ENCODE peak calls at places on chromosomes 2 and 18, in ten cellular contexts. One of them, this sample, is unnamed.
A peak's percentile ranks its signal among the peaks of the same experiment; 100 is the strongest.

GRCh38 chr2:151853070-151853758 is 25.0 kb upstream of the ARL5A start:
- DNase-seq in fibroblast of pulmonary artery: no peak
- DNase-seq in A549: no peak
- DNase-seq in left ventricle myocardium inferior: no peak
- DNase-seq in psoas muscle: no peak
- DNase-seq in BE2C: no peak
- DNase-seq in kidney epithelial cell: no peak
- DNase-seq in cardiac muscle cell: no peak
- DNase-seq in stomach: no peak
- DNase-seq in right lobe of liver: no peak
- DNase-seq in this sample: no peak

GRCh38 chr2:98936917-98937351 is 909 bp upstream of the CRACDL start:
- DNase-seq in fibroblast of pulmonary artery: no peak
- DNase-seq in A549: no peak
- DNase-seq in left ventricle myocardium inferior: no peak
- DNase-seq in psoas muscle: no peak
- DNase-seq in BE2C: no peak
- DNase-seq in kidney epithelial cell: no peak
- DNase-seq in cardiac muscle cell: no peak
- DNase-seq in stomach: no peak
- DNase-seq in right lobe of liver: no peak
- DNase-seq in this sample: no peak

GRCh38 chr18:49111191-49111988 is 160.6 kb upstream of the SMAD7 start:
- DNase-seq in fibroblast of pulmonary artery: no peak
- DNase-seq in A549: no peak
- DNase-seq in left ventricle myocardium inferior: no peak
- DNase-seq in psoas muscle: no peak
- DNase-seq in BE2C: peak; percentile 17
- DNase-seq in kidney epithelial cell: no peak
- DNase-seq in cardiac muscle cell: no peak
- DNase-seq in stomach: no peak
- DNase-seq in right lobe of liver: no peak
- DNase-seq in this sample: no peak

GRCh38 chr2:105517814-105518705 is 119.2 kb upstream of the FHL2 start:
- DNase-seq in fibroblast of pulmonary artery: peak; percentile 60
- DNase-seq in A549: no peak
- DNase-seq in left ventricle myocardium inferior: peak; percentile 87
- DNase-seq in psoas muscle: peak; percentile 61
- DNase-seq in BE2C: peak; percentile 76
- DNase-seq in kidney epithelial cell: no peak
- DNase-seq in cardiac muscle cell: no peak
- DNase-seq in stomach: peak; percentile 96
- DNase-seq in right lobe of liver: peak; percentile 96
- DNase-seq in this sample: no peak

GRCh38 chr2:157348291-157348921 is 22.8 kb upstream of the ERMN start:
- DNase-seq in fibroblast of pulmonary artery: no peak
- DNase-seq in A549: no peak
- DNase-seq in left ventricle myocardium inferior: no peak
- DNase-seq in psoas muscle: no peak
- DNase-seq in BE2C: no peak
- DNase-seq in kidney epithelial cell: no peak
- DNase-seq in cardiac muscle cell: no peak
- DNase-seq in stomach: no peak
- DNase-seq in right lobe of liver: no peak
- DNase-seq in this sample: no peak

GRCh38 chr18:21739604-21740473 is 753 bp upstream of the MIB1 start:
- DNase-seq in fibroblast of pulmonary artery: peak; percentile 28
- DNase-seq in A549: no peak
- DNase-seq in left ventricle myocardium inferior: no peak
- DNase-seq in psoas muscle: no peak
- DNase-seq in BE2C: no peak
- DNase-seq in kidney epithelial cell: no peak
- DNase-seq in cardiac muscle cell: no peak
- DNase-seq in stomach: no peak
- DNase-seq in right lobe of liver: no peak
- DNase-seq in this sample: no peak

GRCh38 chr2:72864500-72864899 is 22.7 kb upstream of the SPR start:
- DNase-seq in fibroblast of pulmonary artery: peak; percentile 60
- DNase-seq in A549: peak; percentile 70
- DNase-seq in left ventricle myocardium inferior: no peak
- DNase-seq in psoas muscle: no peak
- DNase-seq in BE2C: no peak
- DNase-seq in kidney epithelial cell: peak; percentile 73
- DNase-seq in cardiac muscle cell: no peak
- DNase-seq in stomach: no peak
- DNase-seq in right lobe of liver: no peak
- DNase-seq in this sample: peak; percentile 60

GRCh38 chr2:177721815-177722552 is 329.4 kb downstream of the AGPS start:
- DNase-seq in fibroblast of pulmonary artery: no peak
- DNase-seq in A549: no peak
- DNase-seq in left ventricle myocardium inferior: no peak
- DNase-seq in psoas muscle: no peak
- DNase-seq in BE2C: no peak
- DNase-seq in kidney epithelial cell: no peak
- DNase-seq in cardiac muscle cell: no peak
- DNase-seq in stomach: no peak
- DNase-seq in right lobe of liver: no peak
- DNase-seq in this sample: no peak

GRCh38 chr2:157857881-157858280 is 18.2 kb downstream of the ACVR1 start:
- DNase-seq in fibroblast of pulmonary artery: no peak
- DNase-seq in A549: no peak
- DNase-seq in left ventricle myocardium inferior: no peak
- DNase-seq in psoas muscle: no peak
- DNase-seq in BE2C: no peak
- DNase-seq in kidney epithelial cell: no peak
- DNase-seq in cardiac muscle cell: no peak
- DNase-seq in stomach: no peak
- DNase-seq in right lobe of liver: no peak
- DNase-seq in this sample: no peak

GRCh38 chr2:62221141-62221540 is 25.2 kb downstream of the B3GNT2 start:
- DNase-seq in fibroblast of pulmonary artery: peak; percentile 87
- DNase-seq in A549: no peak
- DNase-seq in left ventricle myocardium inferior: no peak
- DNase-seq in psoas muscle: no peak
- DNase-seq in BE2C: no peak
- DNase-seq in kidney epithelial cell: peak; percentile 28
- DNase-seq in cardiac muscle cell: no peak
- DNase-seq in stomach: no peak
- DNase-seq in right lobe of liver: no peak
- DNase-seq in this sample: no peak

GRCh38 chr2:15638720-15639119 is 47.1 kb downstream of the DDX1 start:
- DNase-seq in fibroblast of pulmonary artery: peak; percentile 64
- DNase-seq in A549: no peak
- DNase-seq in left ventricle myocardium inferior: no peak
- DNase-seq in psoas muscle: no peak
- DNase-seq in BE2C: no peak
- DNase-seq in kidney epithelial cell: no peak
- DNase-seq in cardiac muscle cell: no peak
- DNase-seq in stomach: no peak
- DNase-seq in right lobe of liver: no peak
- DNase-seq in this sample: no peak

GRCh38 chr2:166081131-166081632 is 46.6 kb downstream of the SCN1A start:
- DNase-seq in fibroblast of pulmonary artery: no peak
- DNase-seq in A549: no peak
- DNase-seq in left ventricle myocardium inferior: no peak
- DNase-seq in psoas muscle: no peak
- DNase-seq in BE2C: no peak
- DNase-seq in kidney epithelial cell: no peak
- DNase-seq in cardiac muscle cell: no peak
- DNase-seq in stomach: no peak
- DNase-seq in right lobe of liver: no peak
- DNase-seq in this sample: no peak

DNA sequence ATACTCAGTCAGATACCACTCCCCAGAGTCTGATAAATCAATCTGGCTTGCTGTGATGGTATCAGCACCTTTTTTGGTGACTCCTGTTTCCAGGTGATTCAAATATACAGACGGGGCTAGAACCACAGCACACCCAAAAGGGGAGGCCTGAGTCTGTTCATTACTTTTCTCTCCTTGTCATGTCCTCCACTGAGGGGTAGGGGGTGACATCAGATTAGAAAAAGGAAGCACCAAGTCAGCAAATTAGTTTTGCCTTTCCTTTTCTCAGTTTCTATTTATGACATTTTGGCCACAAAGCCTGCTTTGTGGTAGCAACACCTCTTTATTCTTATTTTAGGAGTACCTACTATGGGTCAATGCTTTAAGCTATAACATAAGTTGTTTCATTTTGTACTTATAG is 127.4 kb downstream of the CCDC102B start:
- DNase-seq in fibroblast of pulmonary artery: peak; percentile 11
- DNase-seq in A549: no peak
- DNase-seq in left ventricle myocardium inferior: no peak
- DNase-seq in psoas muscle: no peak
- DNase-seq in BE2C: no peak
- DNase-seq in kidney epithelial cell: no peak
- DNase-seq in cardiac muscle cell: peak; percentile 46
- DNase-seq in stomach: no peak
- DNase-seq in right lobe of liver: no peak
- DNase-seq in this sample: peak; percentile 54
- TF ChIP-seq CTCF in fibroblast of pulmonary artery: peak; percentile 22
- TF ChIP-seq CTCF in A549: no peak
- TF ChIP-seq CTCF in left ventricle myocardium inferior: peak; percentile 45
- TF ChIP-seq CTCF in psoas muscle: no peak
- TF ChIP-seq CTCF in BE2C: peak; percentile 66
- TF ChIP-seq CTCF in kidney epithelial cell: peak; percentile 54
- TF ChIP-seq CTCF in cardiac muscle cell: peak; percentile 34
- TF ChIP-seq CTCF in stomach: no peak
- TF ChIP-seq CTCF in right lobe of liver: peak; percentile 55
- TF ChIP-seq CTCF in this sample: peak; percentile 36

GRCh38 chr2:20349457-20350034 is 1.1 kb downstream of the PUM2 start:
- DNase-seq in fibroblast of pulmonary artery: no peak
- DNase-seq in A549: no peak
- DNase-seq in left ventricle myocardium inferior: no peak
- DNase-seq in psoas muscle: no peak
- DNase-seq in BE2C: no peak
- DNase-seq in kidney epithelial cell: no peak
- DNase-seq in cardiac muscle cell: no peak
- DNase-seq in stomach: no peak
- DNase-seq in right lobe of liver: no peak
- DNase-seq in this sample: no peak

GRCh38 chr2:20350105-20350712 is 435 bp downstream of the PUM2 start:
- DNase-seq in fibroblast of pulmonary artery: no peak
- DNase-seq in A549: peak; percentile 41
- DNase-seq in left ventricle myocardium inferior: peak; percentile 44
- DNase-seq in psoas muscle: no peak
- DNase-seq in BE2C: peak; percentile 73
- DNase-seq in kidney epithelial cell: no peak
- DNase-seq in cardiac muscle cell: peak; percentile 67
- DNase-seq in stomach: peak; percentile 37
- DNase-seq in right lobe of liver: peak; percentile 74
- DNase-seq in this sample: peak; percentile 69

GRCh38 chr2:20346565-20347127 is 4.0 kb downstream of the PUM2 start:
- DNase-seq in fibroblast of pulmonary artery: no peak
- DNase-seq in A549: no peak
- DNase-seq in left ventricle myocardium inferior: no peak
- DNase-seq in psoas muscle: no peak
- DNase-seq in BE2C: no peak
- DNase-seq in kidney epithelial cell: no peak
- DNase-seq in cardiac muscle cell: no peak
- DNase-seq in stomach: no peak
- DNase-seq in right lobe of liver: no peak
- DNase-seq in this sample: no peak

GRCh38 chr2:20350753-20351554 is at the start of gene PUM2:
- DNase-seq in fibroblast of pulmonary artery: peak; percentile 97
- DNase-seq in A549: peak; percentile 85
- DNase-seq in left ventricle myocardium inferior: peak; percentile 92
- DNase-seq in psoas muscle: peak; percentile 94
- DNase-seq in BE2C: peak; percentile 97
- DNase-seq in kidney epithelial cell: peak; percentile 74
- DNase-seq in cardiac muscle cell: peak; percentile 96
- DNase-seq in stomach: peak; percentile 96
- DNase-seq in right lobe of liver: peak; percentile 96
- DNase-seq in this sample: peak; percentile 99

DNA sequence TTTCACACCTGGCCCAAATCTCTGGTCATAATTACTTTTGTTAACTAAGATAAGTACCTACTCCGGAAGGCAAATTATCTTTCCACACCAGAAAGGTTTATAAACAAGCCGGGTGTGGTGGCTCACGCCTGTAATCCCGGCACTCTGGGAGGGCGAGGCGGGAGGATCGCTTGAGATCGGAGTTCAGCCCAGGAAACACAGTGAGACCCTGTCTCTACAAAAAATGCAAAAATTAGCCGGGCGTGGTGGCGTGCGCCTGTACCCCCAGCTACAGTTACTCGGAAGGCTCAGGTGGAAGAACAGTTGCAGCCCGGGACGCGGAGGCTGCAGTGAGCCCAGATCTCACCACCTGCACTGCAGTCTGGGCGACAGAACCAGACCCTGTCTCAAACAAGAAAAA is 2.1 kb downstream of the PUM2 start:
- DNase-seq in fibroblast of pulmonary artery: no peak
- DNase-seq in A549: no peak
- DNase-seq in left ventricle myocardium inferior: no peak
- DNase-seq in psoas muscle: no peak
- DNase-seq in BE2C: no peak
- DNase-seq in kidney epithelial cell: no peak
- DNase-seq in cardiac muscle cell: no peak
- DNase-seq in stomach: no peak
- DNase-seq in right lobe of liver: no peak
- DNase-seq in this sample: no peak
- H3K4me3 ChIP-seq in fibroblast of pulmonary artery: peak overlapping the region; percentile 64
- H3K4me3 ChIP-seq in A549: peak overlapping the region; percentile 84
- H3K4me3 ChIP-seq in left ventricle myocardium inferior: peak overlapping the region; percentile 98
- H3K4me3 ChIP-seq in psoas muscle: peak overlapping the region; percentile 94
- H3K4me3 ChIP-seq in BE2C: peak overlapping the region; percentile 92
- H3K4me3 ChIP-seq in kidney epithelial cell: peak overlapping the region; percentile 97
- H3K4me3 ChIP-seq in cardiac muscle cell: peak overlapping the region; percentile 57
- H3K4me3 ChIP-seq in stomach: peak overlapping the region; percentile 76
- H3K4me3 ChIP-seq in right lobe of liver: peak overlapping the region; percentile 72
- H3K4me3 ChIP-seq in this sample: peak overlapping the region; percentile 88

DNA sequence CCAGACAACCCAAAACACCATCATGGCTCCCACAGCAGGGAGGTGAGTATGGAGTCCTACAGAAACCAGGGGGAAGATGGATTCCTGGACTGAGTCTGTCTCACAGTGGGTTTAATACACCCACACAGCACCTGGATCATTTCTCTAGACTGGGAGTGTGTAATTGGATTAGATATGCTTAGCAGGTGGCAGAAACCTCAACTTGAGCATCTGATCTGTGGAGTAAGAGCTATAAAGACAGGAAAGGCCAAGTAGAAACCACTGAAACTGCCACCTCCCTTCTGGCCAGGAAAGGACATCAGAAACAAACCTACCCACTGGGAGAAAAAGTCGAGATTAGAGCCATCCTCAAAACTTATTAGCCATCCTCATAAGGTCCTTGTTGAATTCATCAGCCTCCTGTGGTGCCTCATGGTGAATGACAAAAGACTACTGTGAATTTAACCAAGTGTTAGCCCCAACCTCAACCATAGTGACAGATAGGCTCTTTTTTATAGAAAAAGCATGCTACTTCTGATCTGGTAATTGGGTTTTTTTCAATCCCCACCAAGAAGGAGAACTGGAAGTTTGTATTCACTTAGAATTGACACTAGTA is 28.1 kb upstream of the CHST9 start:
- DNase-seq in fibroblast of pulmonary artery: no peak
- DNase-seq in A549: no peak
- DNase-seq in left ventricle myocardium inferior: no peak
- DNase-seq in psoas muscle: no peak
- DNase-seq in BE2C: no peak
- DNase-seq in kidney epithelial cell: no peak
- DNase-seq in cardiac muscle cell: no peak
- DNase-seq in stomach: no peak
- DNase-seq in right lobe of liver: no peak
- DNase-seq in this sample: no peak
- TF ChIP-seq CTCF in fibroblast of pulmonary artery: no peak
- TF ChIP-seq CTCF in A549: no peak
- TF ChIP-seq CTCF in left ventricle myocardium inferior: no peak
- TF ChIP-seq CTCF in psoas muscle: no peak
- TF ChIP-seq CTCF in BE2C: no peak
- TF ChIP-seq CTCF in kidney epithelial cell: no peak
- TF ChIP-seq CTCF in cardiac muscle cell: no peak
- TF ChIP-seq CTCF in stomach: no peak
- TF ChIP-seq CTCF in right lobe of liver: no peak
- TF ChIP-seq CTCF in this sample: no peak

GRCh38 chr18:55508637-55509036 is 79.4 kb downstream of the TCF4 start:
- DNase-seq in fibroblast of pulmonary artery: no peak
- DNase-seq in A549: no peak
- DNase-seq in left ventricle myocardium inferior: no peak
- DNase-seq in psoas muscle: no peak
- DNase-seq in BE2C: no peak
- DNase-seq in kidney epithelial cell: no peak
- DNase-seq in cardiac muscle cell: no peak
- DNase-seq in stomach: no peak
- DNase-seq in right lobe of liver: no peak
- DNase-seq in this sample: no peak
- H3K4me3 ChIP-seq in fibroblast of pulmonary artery: no peak overlapping the region
- H3K4me3 ChIP-seq in A549: no peak overlapping the region
- H3K4me3 ChIP-seq in left ventricle myocardium inferior: peak overlapping the region; percentile 48
- H3K4me3 ChIP-seq in psoas muscle: peak overlapping the region; percentile 22
- H3K4me3 ChIP-seq in BE2C: no peak overlapping the region
- H3K4me3 ChIP-seq in kidney epithelial cell: no peak overlapping the region
- H3K4me3 ChIP-seq in cardiac muscle cell: no peak overlapping the region
- H3K4me3 ChIP-seq in stomach: no peak overlapping the region
- H3K4me3 ChIP-seq in right lobe of liver: no peak overlapping the region
- H3K4me3 ChIP-seq in this sample: no peak overlapping the region